ENCODE peak calls at places on chromosomes 11 and 22, in six cellular contexts. W is heart left ventricle; R is HS-5; C is activated CD4-positive, alpha-beta T cell treated with anti-CD3 and anti-CD28 coated beads, Interleukin-2, amount 10 ng/mL, durations not matched to agents 7 days and 5 days; Q is nephron progenitor cell; T is Peyer's patch. F is an unnamed sample.

GRCh38 chr11:102007567-102008437 is 39.4 kb upstream of the CFAP300 start:
- DNase-seq in W (no peak), R (peak; percentile 84), C (no peak), Q (no peak), T (no peak), F (peak; percentile 33)

GRCh38 chr22:26995222-26995621 is 337.8 kb downstream of the MIAT start:
- DNase-seq in W (no peak), R (no peak), C (no peak), Q (no peak), T (no peak), F (no peak)

GRCh38 chr11:16382177-16382576 is 25.8 kb upstream of the SOX6 start:
- DNase-seq in W (no peak), R (no peak), C (no peak), Q (no peak), T (no peak), F (no peak)

GRCh38 chr11:123180574-123180973 is 14.5 kb downstream of the CLMP start:
- DNase-seq in W (no peak), R (no peak), C (no peak), Q (no peak), T (no peak), F (no peak)

GRCh38 chr11:22539851-22540376 is 85.7 kb downstream of the FANCF start:
- DNase-seq in W (no peak), R (no peak), C (no peak), Q (no peak), T (no peak), F (peak; percentile 20)

GRCh38 chr11:105100206-105100605 is 39.4 kb downstream of the CARD18 start:
- DNase-seq in W (no peak), R (no peak), C (peak; percentile 20), Q (no peak), T (no peak), F (no peak)

GRCh38 chr11:85752890-85753581 is 57.9 kb downstream of the SYTL2 start:
- DNase-seq in W (no peak), R (no peak), C (peak; percentile 96), Q (no peak), T (no peak), F (no peak)

GRCh38 chr22:37420656-37421467 is 6.4 kb downstream of the ELFN2 start:
- DNase-seq in W (peak; percentile 34), R (no peak), C (no peak), Q (no peak), T (peak; percentile 39), F (peak; percentile 36)

GRCh38 chr11:62665630-62666258 is 632 bp downstream of the CSKMT start:
- DNase-seq in W (peak; percentile 66), R (no peak), C (peak; percentile 56), Q (no peak), T (no peak), F (peak; percentile 66)

GRCh38 chr11:102256251-102256650 is 61.0 kb upstream of the BIRC3 start:
- DNase-seq in W (no peak), R (peak; percentile 91), C (no peak), Q (no peak), T (no peak), F (no peak)

GRCh38 chr22:23696326-23696851 is 5.6 kb downstream of the RGL4 start:
- DNase-seq in W (no peak), R (no peak), C (peak; percentile 90), Q (no peak), T (peak; percentile 49), F (peak; percentile 68)

GRCh38 chr11:119207300-119207570 is 1.1 kb downstream of the CBL start:
- DNase-seq in W (no peak), R (no peak), C (no peak), Q (no peak), T (no peak), F (peak; percentile 41)

GRCh38 chr11:73577496-73577917 is 20.4 kb downstream of the FAM168A start:
- DNase-seq in W (no peak), R (peak; percentile 25), C (peak; percentile 16), Q (no peak), T (no peak), F (no peak)

GRCh38 chr22:19799322-19800190 is 39.0 kb downstream of the TBX1 start:
- DNase-seq in W (no peak), R (peak; percentile 96), C (no peak), Q (peak; percentile 45), T (no peak), F (no peak)

GRCh38 chr11:116613201-116613910 is 159.4 kb downstream of the BUD13 start:
- DNase-seq in W (no peak), R (no peak), C (no peak), Q (no peak), T (no peak), F (no peak)

GRCh38 chr22:49350441-49351121 is 477.1 kb downstream of the BRD1 start:
- DNase-seq in W (no peak), R (no peak), C (no peak), Q (no peak), T (no peak), F (no peak)

GRCh38 chr22:30005213-30005857 is 74.9 kb upstream of the HORMAD2 start:
- DNase-seq in W (peak; percentile 59), R (peak; percentile 32), C (peak; percentile 64), Q (peak; percentile 79), T (peak; percentile 78), F (peak; percentile 62)

GRCh38 chr22:23800297-23801237 is 13.8 kb downstream of the SMARCB1 start:
- DNase-seq in W (no peak), R (no peak), C (no peak), Q (no peak), T (peak; percentile 33), F (no peak)

GRCh38 chr11:62005231-62005661 is 37.8 kb upstream of the FTH1 start:
- DNase-seq in W (no peak), R (no peak), C (no peak), Q (no peak), T (no peak), F (no peak)

GRCh38 chr11:123580557-123581275 is 73.7 kb downstream of the SCN3B start:
- DNase-seq in W (peak; percentile 60), R (no peak), C (peak; percentile 74), Q (peak; percentile 82), T (peak; percentile 85), F (no peak)

GRCh38 chr11:26618441-26618840 is 46.4 kb upstream of the MUC15 start:
- DNase-seq in W (no peak), R (no peak), C (no peak), Q (no peak), T (no peak), F (no peak)

GRCh38 chr11:70210516-70210915 is 7.4 kb downstream of the FADD start:
- DNase-seq in W (no peak), R (no peak), C (no peak), Q (no peak), T (no peak), F (no peak)

GRCh38 chr22:18110194-18110943 is at the start of gene TUBA8:
- DNase-seq in W (peak; percentile 79), R (no peak), C (peak; percentile 20), Q (peak; percentile 69), T (peak; percentile 60), F (no peak)

GRCh38 chr22:24380220-24381218 is 46.9 kb upstream of the ADORA2A start:
- DNase-seq in W (no peak), R (no peak), C (no peak), Q (no peak), T (no peak), F (no peak)

GRCh38 chr22:17191163-17191562 is 28.1 kb downstream of the ADA2 start:
- DNase-seq in W (no peak), R (no peak), C (no peak), Q (no peak), T (no peak), F (no peak)

GRCh38 chr11:19953342-19953741 is 206.9 kb downstream of the DBX1 start:
- DNase-seq in W (no peak), R (peak; percentile 49), C (no peak), Q (no peak), T (no peak), F (no peak)

GRCh38 chr11:1476946-1477736 is 9.4 kb downstream of the MOB2 start:
- DNase-seq in W (no peak), R (no peak), C (no peak), Q (no peak), T (no peak), F (no peak)

GRCh38 chr11:29300441-29300840 is 716.4 kb downstream of the KCNA4 start:
- DNase-seq in W (no peak), R (peak; percentile 92), C (no peak), Q (no peak), T (no peak), F (no peak)

GRCh38 chr11:106697058-106697457 is 321.2 kb downstream of the GUCY1A2 start:
- DNase-seq in W (no peak), R (peak; percentile 47), C (no peak), Q (no peak), T (no peak), F (no peak)

GRCh38 chr11:7672960-7673723 is at the start of gene CYB5R2:
- DNase-seq in W (peak; percentile 77), R (no peak), C (no peak), Q (peak; percentile 80), T (peak; percentile 80), F (no peak)

GRCh38 chr22:39474351-39474991 is 17.7 kb downstream of the MGAT3 start:
- DNase-seq in W (no peak), R (no peak), C (no peak), Q (no peak), T (peak; percentile 87), F (no peak)

GRCh38 chr11:71301046-71301857 is 48.9 kb upstream of the SHANK2 start:
- DNase-seq in W (no peak), R (no peak), C (no peak), Q (no peak), T (peak; percentile 36), F (no peak)

GRCh38 chr11:97722065-97722464 is 1298.7 kb upstream of the CNTN5 start:
- DNase-seq in W (peak; percentile 66), R (peak; percentile 82), C (no peak), Q (no peak), T (no peak), F (no peak)

F was measured in AML-193.